ENCODE peak calls at places on chromosomes 12 and 14, in seven cellular contexts. D is left lung; J is GM13976; S is mesenteric fat pad; Q is CD4-positive, alpha-beta T cell; E is coronary artery; P is foreskin fibroblast. F is an unnamed sample.
A peak's percentile ranks its signal among the peaks of the same experiment; 100 is the strongest.

GRCh38 chr12:118980407-118981014 is 830 bp upstream of the SRRM4 start:
- DNase-seq in D (peak; percentile 63), J (peak; percentile 30), S (no peak), Q (no peak), E (no peak), P (no peak), F (no peak)

GRCh38 chr14:24259282-24260025 is 3.5 kb downstream of the TGM1 start:
- DNase-seq in D (no peak), J (no peak), S (no peak), Q (no peak), E (no peak), P (no peak), F (no peak)

GRCh38 chr12:102470964-102471363 is 9.4 kb downstream of the IGF1 start:
- DNase-seq in D (no peak), J (no peak), S (no peak), Q (no peak), E (no peak), P (no peak), F (no peak)

GRCh38 chr12:3315201-3315661 is 175.8 kb upstream of the PRMT8 start:
- DNase-seq in D (no peak), J (no peak), S (no peak), Q (no peak), E (no peak), P (peak; percentile 16), F (peak; percentile 77)

GRCh38 chr14:101808020-101808641 is 46.6 kb downstream of the PPP2R5C start:
- DNase-seq in D (no peak), J (no peak), S (no peak), Q (no peak), E (no peak), P (no peak), F (no peak)

GRCh38 chr12:58502236-58502635 is 418.1 kb downstream of the LRIG3 start:
- DNase-seq in D (no peak), J (no peak), S (no peak), Q (no peak), E (no peak), P (no peak), F (no peak)

GRCh38 chr12:1515010-1515409 is 79.4 kb downstream of the FBXL14 start:
- DNase-seq in D (no peak), J (no peak), S (no peak), Q (no peak), E (no peak), P (no peak), F (no peak)

GRCh38 chr14:67480011-67480410 is 8.5 kb downstream of the TMEM229B start:
- DNase-seq in D (no peak), J (no peak), S (no peak), Q (no peak), E (no peak), P (no peak), F (no peak)

GRCh38 chr12:74170645-74171477 is 366.8 kb upstream of the ATXN7L3B start:
- DNase-seq in D (peak; percentile 67), J (no peak), S (no peak), Q (no peak), E (no peak), P (no peak), F (no peak)

GRCh38 chr14:76271371-76271770 is 104.6 kb upstream of the ESRRB start:
- DNase-seq in D (no peak), J (no peak), S (no peak), Q (no peak), E (no peak), P (no peak), F (no peak)

GRCh38 chr12:104763163-104763805 is 194.8 kb downstream of the SLC41A2 start:
- DNase-seq in D (no peak), J (peak; percentile 31), S (no peak), Q (no peak), E (no peak), P (peak; percentile 51), F (no peak)

GRCh38 chr14:100158566-100159106 is 809 bp downstream of the DEGS2 start:
- DNase-seq in D (peak; percentile 55), J (no peak), S (no peak), Q (no peak), E (no peak), P (no peak), F (no peak)

GRCh38 chr14:53109028-53109687 is 44.0 kb downstream of the DDHD1 start:
- DNase-seq in D (no peak), J (peak; percentile 62), S (no peak), Q (peak; percentile 25), E (no peak), P (no peak), F (no peak)

GRCh38 chr12:81206425-81206824 is 128.5 kb downstream of the ACSS3 start:
- DNase-seq in D (no peak), J (no peak), S (no peak), Q (no peak), E (no peak), P (no peak), F (no peak)

GRCh38 chr12:17108877-17109520 is 503.0 kb upstream of the LMO3 start:
- DNase-seq in D (no peak), J (no peak), S (no peak), Q (no peak), E (no peak), P (no peak), F (no peak)

GRCh38 chr14:39369029-39369428 is 63.2 kb downstream of the FBXO33 start:
- DNase-seq in D (no peak), J (no peak), S (no peak), Q (no peak), E (no peak), P (no peak), F (no peak)

GRCh38 chr12:30613119-30613830 is 82.4 kb downstream of the IPO8 start:
- DNase-seq in D (no peak), J (no peak), S (no peak), Q (no peak), E (no peak), P (peak; percentile 10), F (no peak)

GRCh38 chr12:80937391-80938238 is at the start of gene LIN7A:
- DNase-seq in D (peak; percentile 82), J (peak; percentile 42), S (no peak), Q (no peak), E (peak; percentile 70), P (peak; percentile 37), F (peak; percentile 47)

GRCh38 chr14:95431199-95432145 is 85.0 kb downstream of the SYNE3 start:
- DNase-seq in D (no peak), J (no peak), S (no peak), Q (no peak), E (no peak), P (no peak), F (no peak)

GRCh38 chr14:54226103-54226502 is 170.7 kb upstream of the CDKN3 start:
- DNase-seq in D (no peak), J (no peak), S (no peak), Q (no peak), E (no peak), P (peak; percentile 63), F (no peak)

GRCh38 chr12:2329811-2330210 is 277.0 kb downstream of the CACNA1C start:
- DNase-seq in D (no peak), J (no peak), S (peak; percentile 24), Q (no peak), E (no peak), P (no peak), F (no peak)

GRCh38 chr12:104358353-104359003 is 54.9 kb downstream of the EID3 start:
- DNase-seq in D (no peak), J (peak; percentile 79), S (no peak), Q (peak; percentile 50), E (no peak), P (peak; percentile 37), F (peak; percentile 63)

GRCh38 chr14:57389646-57390036 is 745 bp upstream of the NAA30 start:
- DNase-seq in D (no peak), J (no peak), S (no peak), Q (no peak), E (no peak), P (no peak), F (no peak)

F was measured in uterus.